ENCODE peak calls at places on chromosomes 5 and 9, in ten cellular contexts. I is WERI-Rb-1, C is neuronal stem cell, B is adrenal gland, Z is HL-60, J is upper lobe of right lung, Q is lower leg skin, H is small intestine, W is foreskin fibroblast, T is GM23338. P is an unnamed sample.

GRCh38 chr5:109788596-109788995 is 98.9 kb downstream of the MAN2A1 start:
- DNase-seq in W (no peak), C (no peak), H (no peak), B (no peak), I (no peak), Q (no peak), Z (no peak), J (no peak), T (no peak), P (no peak)

GRCh38 chr5:152072076-152072475 is 147.4 kb upstream of the GLRA1 start:
- DNase-seq in J (no peak), T (no peak), Q (no peak), I (no peak), C (no peak), W (no peak), Z (no peak), H (no peak), B (peak; percentile 2), P (no peak)

GRCh38 chr5:177276886-177277285 is 26.6 kb downstream of the RAB24 start:
- DNase-seq in C (no peak), T (no peak), J (no peak), W (no peak), B (no peak), H (no peak), Z (no peak), I (no peak), Q (no peak), P (no peak)

GRCh38 chr9:29668732-29669131 is 2095.5 kb upstream of the C9orf72 start:
- DNase-seq in T (no peak), I (no peak), W (no peak), H (no peak), J (no peak), Z (no peak), B (no peak), Q (no peak), C (no peak), P (no peak)

GRCh38 chr5:14148890-14149671 is 5.9 kb downstream of the TRIO start:
- DNase-seq in H (peak; percentile 78), Z (no peak), I (no peak), J (no peak), T (peak; percentile 57), B (no peak), C (no peak), Q (no peak), W (no peak), P (peak; percentile 68)

GRCh38 chr5:44679200-44679599 is 129.5 kb upstream of the MRPS30 start:
- DNase-seq in B (no peak), T (no peak), C (no peak), Q (no peak), J (no peak), W (no peak), H (no peak), Z (no peak), I (no peak), P (no peak)

GRCh38 chr9:126116351-126117157 is 210.1 kb upstream of the MVB12B start:
- DNase-seq in Z (no peak), J (peak; percentile 32), B (no peak), I (peak; percentile 81), Q (no peak), H (no peak), C (no peak), W (no peak), T (no peak), P (peak; percentile 43)

GRCh38 chr5:16663848-16664247 is 47.1 kb upstream of the RETREG1 start:
- DNase-seq in H (no peak), I (no peak), C (no peak), T (no peak), Q (no peak), B (no peak), Z (no peak), J (no peak), W (no peak), P (no peak)

GRCh38 chr5:117110548-117110947 is 535.9 kb upstream of the SEMA6A start:
- DNase-seq in Z (no peak), C (no peak), B (no peak), J (no peak), W (no peak), Q (no peak), I (no peak), T (no peak), H (no peak), P (no peak)

GRCh38 chr5:82642313-82642712 is 364.2 kb upstream of the RPS23 start:
- DNase-seq in Q (no peak), T (no peak), Z (no peak), W (no peak), C (no peak), B (no peak), J (no peak), H (no peak), I (no peak), P (no peak)

GRCh38 chr5:111384220-111384619 is 128.1 kb downstream of the STARD4 start:
- DNase-seq in B (no peak), J (no peak), C (no peak), W (peak; percentile 9), T (no peak), I (no peak), H (no peak), Z (no peak), Q (no peak), P (no peak)

GRCh38 chr5:119049824-119050449 is 20.9 kb upstream of the DMXL1 start:
- DNase-seq in I (no peak), Z (no peak), C (no peak), Q (no peak), B (peak; percentile 5), J (no peak), W (peak; percentile 73), T (peak; percentile 86), H (no peak), P (peak; percentile 53)

GRCh38 chr5:144142826-144143167 is 27.7 kb downstream of the YIPF5 start:
- DNase-seq in Z (no peak), H (no peak), J (no peak), C (no peak), Q (no peak), B (no peak), T (no peak), I (no peak), W (no peak), P (no peak)

GRCh38 chr5:163563112-163563511 is 57.7 kb downstream of the MAT2B start:
- DNase-seq in C (no peak), W (no peak), B (no peak), H (no peak), T (no peak), Z (no peak), J (no peak), I (no peak), Q (no peak), P (no peak)

DNA sequence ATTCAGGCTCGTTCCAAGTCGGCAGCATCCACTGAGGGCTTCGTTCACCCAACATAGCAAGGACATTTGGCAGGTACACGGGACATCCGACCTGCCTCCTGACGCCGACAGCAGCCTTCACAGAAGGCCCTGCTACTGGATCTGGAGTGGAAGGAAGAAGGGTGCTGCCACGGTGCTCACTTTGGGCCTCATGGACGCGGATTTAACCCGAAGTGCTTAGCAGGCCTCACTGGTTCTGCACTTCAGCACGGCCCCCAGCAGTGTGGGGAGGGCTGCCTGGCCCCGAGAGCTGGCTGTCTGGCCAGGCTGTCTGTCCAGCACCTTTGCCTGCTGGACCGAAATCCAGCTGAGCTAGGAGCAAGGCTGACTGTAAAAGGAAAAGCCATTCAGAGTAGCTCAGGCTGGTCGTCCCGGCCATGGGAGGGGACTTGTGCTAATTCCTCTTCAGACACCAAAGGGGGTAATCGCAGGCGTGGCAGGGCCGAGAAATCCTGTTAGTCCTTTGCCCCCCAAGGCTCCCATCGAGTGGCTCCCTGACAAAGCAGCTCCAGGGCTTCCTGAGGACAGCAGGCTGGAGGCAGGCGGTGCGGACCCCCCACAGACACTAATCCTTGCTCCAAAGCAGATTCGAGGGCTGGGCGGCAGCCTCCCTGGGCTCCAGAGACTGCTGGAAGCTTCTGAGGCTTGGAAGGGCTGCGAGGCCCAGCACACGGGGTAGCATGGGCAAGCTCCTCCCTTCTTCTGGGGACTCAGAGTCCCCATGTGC is 11.1 kb upstream of the RXRA start:
- DNase-seq in Z (no peak), T (no peak), J (peak; percentile 60), C (no peak), W (no peak), Q (no peak), I (peak; percentile 94), H (no peak), B (no peak), P (peak; percentile 75)
- H3K4me3 ChIP-seq in Z (no peak overlapping the region), T (no peak overlapping the region), J (no peak overlapping the region), C (no peak overlapping the region), W (no peak overlapping the region), Q (no peak overlapping the region), I (no peak overlapping the region), H (no peak overlapping the region), B (no peak overlapping the region), P (no peak overlapping the region)

GRCh38 chr5:1633605-1634336 is 110.0 kb upstream of the LPCAT1 start:
- DNase-seq in B (peak; percentile 81), Z (peak; percentile 24), C (peak; percentile 71), H (peak; percentile 79), Q (peak; percentile 66), I (peak; percentile 93), J (peak; percentile 91), T (peak; percentile 91), W (peak; percentile 91), P (peak; percentile 94)
- H3K4me3 ChIP-seq in B (peak overlapping the region; percentile 86), Z (peak overlapping the region; percentile 37), C (peak overlapping the region; percentile 83), H (peak overlapping the region; percentile 67), Q (peak overlapping the region; percentile 47), I (peak overlapping the region; percentile 67), J (peak overlapping the region; percentile 68), T (peak overlapping the region; percentile 64), W (peak overlapping the region; percentile 71), P (peak overlapping the region; percentile 80)

GRCh38 chr9:121737481-121737931 is 86.1 kb downstream of the DAB2IP start:
- DNase-seq in H (peak; percentile 24), T (no peak), Z (no peak), J (no peak), B (peak; percentile 23), C (no peak), W (no peak), Q (no peak), I (no peak), P (no peak)
- H3K4me3 ChIP-seq in H (peak overlapping the region; percentile 7), T (no peak overlapping the region), Z (no peak overlapping the region), J (peak overlapping the region; percentile 55), B (peak overlapping the region; percentile 44), C (no peak overlapping the region), W (no peak overlapping the region), Q (no peak overlapping the region), I (no peak overlapping the region), P (no peak overlapping the region)

GRCh38 chr5:136057401-136057951 is 28.7 kb downstream of the TGFBI start:
- DNase-seq in B (no peak), H (no peak), Q (no peak), T (no peak), W (peak; percentile 39), C (no peak), Z (no peak), J (no peak), I (no peak), P (no peak)

GRCh38 chr5:136056336-136056735 is 27.5 kb downstream of the TGFBI start:
- DNase-seq in T (no peak), W (no peak), I (no peak), Z (no peak), H (no peak), B (no peak), J (no peak), C (no peak), Q (no peak), P (no peak)

GRCh38 chr5:136056771-136057335 is 28.1 kb downstream of the TGFBI start:
- DNase-seq in I (no peak), C (no peak), W (no peak), T (no peak), Z (no peak), B (no peak), J (no peak), H (no peak), Q (no peak), P (no peak)

GRCh38 chr5:136058972-136059354 is 30.2 kb downstream of the TGFBI start:
- DNase-seq in B (no peak), H (no peak), Q (no peak), Z (no peak), T (no peak), J (no peak), C (no peak), I (no peak), W (no peak), P (no peak)

GRCh38 chr5:136058031-136058971 is 29.5 kb downstream of the TGFBI start:
- DNase-seq in T (peak; percentile 72), J (no peak), W (peak; percentile 97), Q (no peak), H (peak; percentile 32), I (no peak), B (peak; percentile 33), Z (no peak), C (no peak), P (peak; percentile 81)
- H3K4me3 ChIP-seq in T (no peak overlapping the region), J (no peak overlapping the region), W (no peak overlapping the region), Q (no peak overlapping the region), H (no peak overlapping the region), I (no peak overlapping the region), B (no peak overlapping the region), Z (no peak overlapping the region), C (no peak overlapping the region), P (no peak overlapping the region)

P was measured in endodermal cell.